ENCODE peak calls at places on chromosomes 12 and 14, in eight cellular contexts. E, V, Y, U, D, B, A and C are unnamed samples.

GRCh38 chr14:100402631-100403030 is 79.5 kb downstream of the SLC25A47 start:
- DNase-seq in E (no peak), V (no peak), Y (no peak), U (no peak), D (no peak), B (no peak), A (no peak), C (no peak)

GRCh38 chr12:102069707-102070106 is 7.9 kb upstream of the WASHC3 start:
- DNase-seq in E (no peak), V (no peak), Y (no peak), U (no peak), D (no peak), B (no peak), A (no peak), C (no peak)

GRCh38 chr14:102729825-102730224 is 47.4 kb upstream of the TRAF3 start:
- DNase-seq in E (no peak), V (no peak), Y (no peak), U (no peak), D (no peak), B (no peak), A (no peak), C (no peak)

GRCh38 chr12:118544569-118544968 is 168.2 kb downstream of the SUDS3 start:
- DNase-seq in E (no peak), V (peak; percentile 25), Y (peak; percentile 59), U (no peak), D (peak; percentile 71), B (no peak), A (no peak), C (no peak)

GRCh38 chr14:68458840-68459469 is 333.9 kb downstream of the ZFP36L1 start:
- DNase-seq in E (peak; percentile 56), V (peak; percentile 82), Y (peak; percentile 81), U (peak; percentile 95), D (peak; percentile 91), B (no peak), A (peak; percentile 73), C (peak; percentile 85)

GRCh38 chr12:47799357-47799955 is 20.2 kb downstream of the HDAC7 start:
- DNase-seq in E (peak; percentile 74), V (no peak), Y (no peak), U (peak; percentile 53), D (no peak), B (no peak), A (no peak), C (no peak)

GRCh38 chr12:83389237-83389996 is 702.7 kb downstream of the TMTC2 start:
- DNase-seq in E (peak; percentile 64), V (no peak), Y (no peak), U (no peak), D (no peak), B (no peak), A (peak; percentile 62), C (no peak)

GRCh38 chr14:29458547-29458946 is 469.1 kb downstream of the PRKD1 start:
- DNase-seq in E (no peak), V (no peak), Y (no peak), U (no peak), D (no peak), B (no peak), A (no peak), C (no peak)

GRCh38 chr12:14960548-14961465 is 594 bp downstream of the ARHGDIB start:
- DNase-seq in E (no peak), V (peak; percentile 11), Y (peak; percentile 69), U (peak; percentile 34), D (no peak), B (peak; percentile 38), A (peak; percentile 56), C (peak; percentile 84)

GRCh38 chr12:64608901-64609542 is 1.3 kb upstream of the RASSF3 start:
- DNase-seq in E (peak; percentile 33), V (peak; percentile 67), Y (peak; percentile 66), U (peak; percentile 36), D (no peak), B (peak; percentile 29), A (no peak), C (peak; percentile 87)

GRCh38 chr12:65817866-65818265 is 6.4 kb upstream of the HMGA2 start:
- DNase-seq in E (peak; percentile 22), V (no peak), Y (no peak), U (no peak), D (no peak), B (no peak), A (no peak), C (no peak)

GRCh38 chr12:86158956-86159355 is 97.2 kb downstream of the MGAT4C start:
- DNase-seq in E (no peak), V (peak; percentile 52), Y (no peak), U (peak; percentile 3), D (no peak), B (no peak), A (no peak), C (no peak)

GRCh38 chr12:111715242-111715641 is 29.4 kb downstream of the ACAD10 start:
- DNase-seq in E (no peak), V (no peak), Y (no peak), U (no peak), D (no peak), B (no peak), A (no peak), C (peak; percentile 36)

GRCh38 chr12:16531623-16532022 is 74.3 kb downstream of the LMO3 start:
- DNase-seq in E (peak; percentile 52), V (no peak), Y (no peak), U (no peak), D (no peak), B (no peak), A (no peak), C (no peak)

GRCh38 chr14:20986811-20987210 is 3.0 kb upstream of the METTL17 start:
- DNase-seq in E (no peak), V (peak; percentile 98), Y (peak; percentile 95), U (peak; percentile 96), D (peak; percentile 92), B (no peak), A (no peak), C (peak; percentile 28)

GRCh38 chr14:70652871-70653270 is 11.2 kb downstream of the TTC9 start:
- DNase-seq in E (no peak), V (peak; percentile 43), Y (no peak), U (no peak), D (no peak), B (no peak), A (no peak), C (no peak)

GRCh38 chr14:74820288-74820687 is 55.7 kb downstream of the PROX2 start:
- DNase-seq in E (no peak), V (no peak), Y (no peak), U (no peak), D (no peak), B (no peak), A (no peak), C (no peak)
- TF ChIP-seq CTCF in E (no peak), V (no peak), Y (no peak), U (no peak), D (no peak), B (no peak), A (no peak), C (no peak)

DNA sequence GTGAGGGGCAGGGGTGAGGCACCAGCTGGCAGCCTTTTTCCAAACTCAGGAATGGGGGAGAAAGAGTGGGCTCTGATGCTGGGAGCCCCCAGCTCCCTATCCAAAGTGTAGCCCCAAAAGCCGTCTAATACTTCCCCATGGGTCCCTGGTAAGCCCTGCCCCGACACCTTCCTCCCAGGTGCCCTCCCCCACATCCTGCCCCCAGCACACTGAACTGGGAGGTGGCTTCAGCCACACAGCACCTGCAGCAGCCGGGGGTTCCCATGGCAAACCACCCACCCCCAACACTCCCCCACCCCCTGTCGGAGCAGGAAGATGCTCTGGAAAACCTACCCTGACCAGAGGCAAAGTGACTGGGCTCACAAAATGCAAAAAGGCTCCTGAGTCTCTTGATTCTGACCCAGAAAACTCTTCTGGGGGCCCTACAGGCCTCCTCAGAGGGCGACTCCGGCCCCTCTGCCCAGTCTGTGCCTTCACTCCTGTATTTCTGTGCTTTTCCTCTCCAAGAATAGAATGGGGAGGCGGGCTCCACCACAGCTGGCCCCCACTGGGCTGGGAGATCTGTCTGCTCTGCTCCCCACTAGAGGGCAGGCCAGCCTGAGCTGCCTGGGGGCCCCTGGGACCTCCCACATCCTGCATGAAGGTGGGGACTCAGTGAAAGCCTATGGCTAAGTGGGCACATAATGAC is 81.6 kb downstream of the ITPK1 start:
- DNase-seq in E (peak; percentile 54), V (no peak), Y (no peak), U (no peak), D (no peak), B (peak; percentile 53), A (no peak), C (no peak)
- TF ChIP-seq CTCF in E (peak; percentile 64), V (peak; percentile 35), Y (peak; percentile 54), U (peak; percentile 32), D (peak; percentile 54), B (peak; percentile 78), A (peak; percentile 28), C (peak; percentile 52)

DNA sequence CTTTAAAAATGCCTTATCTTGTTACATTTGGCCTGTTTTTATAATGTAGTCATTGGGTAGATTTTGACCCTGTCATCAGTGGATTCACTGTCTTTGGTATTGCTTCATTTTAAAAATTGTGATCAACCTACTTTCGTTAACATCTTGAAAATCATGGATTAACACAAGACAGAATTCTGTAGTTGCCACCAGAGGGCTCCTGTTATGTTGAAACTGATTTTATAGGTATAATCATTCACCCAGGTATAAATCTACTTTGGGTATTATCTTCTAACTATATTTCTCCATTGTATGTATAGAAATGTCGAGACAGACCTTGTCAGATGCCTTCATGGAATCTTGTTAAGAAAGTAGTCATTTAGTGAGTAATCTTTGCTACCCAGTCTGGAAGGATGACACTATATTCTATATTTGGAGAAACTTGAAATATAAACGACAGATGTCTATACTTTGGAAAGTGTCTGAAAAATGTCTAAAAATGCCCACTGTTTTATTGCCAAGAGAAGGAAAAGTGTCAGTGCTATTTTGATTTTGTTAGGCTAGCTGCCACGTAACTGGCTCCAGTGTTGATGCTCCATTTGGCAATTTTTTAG is 129.4 kb downstream of the PELI2 start:
- DNase-seq in E (no peak), V (peak; percentile 42), Y (peak; percentile 58), U (peak; percentile 50), D (no peak), B (no peak), A (no peak), C (no peak)
- TF ChIP-seq CTCF in E (peak; percentile 40), V (peak; percentile 43), Y (peak; percentile 40), U (peak; percentile 46), D (peak; percentile 39), B (no peak), A (peak; percentile 41), C (peak; percentile 61)

DNA sequence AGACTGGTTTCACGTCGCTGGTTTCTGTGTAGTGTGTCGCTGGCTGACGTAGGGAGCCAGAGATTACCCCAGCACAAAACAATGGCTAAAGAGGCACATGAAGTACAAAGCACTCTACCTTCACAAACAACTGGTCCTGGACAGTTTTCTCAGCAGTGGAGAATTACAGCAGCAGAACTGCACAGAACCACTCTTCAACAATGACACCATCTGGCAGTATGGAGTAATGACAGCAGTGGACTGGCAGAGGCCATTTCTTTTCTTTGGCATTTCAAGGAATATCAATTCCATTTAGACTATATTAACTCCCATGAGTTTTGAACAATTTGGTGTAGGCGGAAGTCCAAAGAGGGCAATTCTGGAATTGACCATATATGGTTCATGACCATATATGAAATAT is 1074.1 kb downstream of the AACS start:
- DNase-seq in E (no peak), V (no peak), Y (no peak), U (no peak), D (no peak), B (no peak), A (no peak), C (no peak)
- TF ChIP-seq CTCF in E (peak; percentile 24), V (peak; percentile 6), Y (peak; percentile 18), U (peak; percentile 2), D (no peak), B (no peak), A (no peak), C (peak; percentile 24)

GRCh38 chr12:131833896-131834641 is 5.9 kb downstream of the MMP17 start:
- DNase-seq in E (peak; percentile 69), V (peak; percentile 62), Y (peak; percentile 51), U (peak; percentile 32), D (no peak), B (no peak), A (no peak), C (no peak)
- TF ChIP-seq CTCF in E (peak; percentile 66), V (peak; percentile 68), Y (peak; percentile 53), U (peak; percentile 57), D (peak; percentile 55), B (no peak), A (no peak), C (peak; percentile 66)

GRCh38 chr14:91484186-91484585 is 25.9 kb downstream of the PPP4R3A start:
- DNase-seq in E (no peak), V (no peak), Y (no peak), U (no peak), D (no peak), B (no peak), A (no peak), C (no peak)
- TF ChIP-seq CTCF in E (peak; percentile 39), V (peak; percentile 10), Y (peak; percentile 1), U (no peak), D (no peak), B (no peak), A (no peak), C (peak; percentile 19)